ENCODE peak calls at places on chromosome 14, in eight cellular contexts. U is HepG2, L is GM13976, G is WTC11, X is ovary, C is bronchial epithelial cell, A is IMR-90, H is testis. Y is an unnamed sample.

GRCh38 chr14:20606902-20607242 is 15.7 kb upstream of the RNASE12 start:
- DNase-seq in A (no peak), H (no peak), G (no peak), U (no peak), C (no peak), X (no peak), L (no peak), Y (no peak)

GRCh38 chr14:77682158-77682553 is 25.7 kb downstream of the ALKBH1 start:
- DNase-seq in G (no peak), L (no peak), U (peak; percentile 27), X (no peak), A (peak; percentile 65), C (peak; percentile 69), H (no peak), Y (no peak)

GRCh38 chr14:73244541-73244940 is 7.2 kb downstream of the PAPLN start:
- DNase-seq in H (no peak), X (no peak), G (peak; percentile 7), U (no peak), A (no peak), C (no peak), L (no peak), Y (no peak)

GRCh38 chr14:60094306-60094897 is 2.7 kb downstream of the PCNX4 start:
- DNase-seq in L (no peak), C (peak; percentile 29), G (no peak), U (peak; percentile 90), H (no peak), A (peak; percentile 70), X (no peak), Y (no peak)

GRCh38 chr14:52917732-52918131 is 33.1 kb downstream of the FERMT2 start:
- DNase-seq in U (no peak), G (no peak), A (no peak), L (no peak), X (no peak), C (no peak), H (no peak), Y (no peak)

GRCh38 chr14:31530136-31530535 is 31.1 kb upstream of the NUBPL start:
- DNase-seq in U (no peak), L (no peak), A (peak; percentile 40), H (no peak), G (no peak), C (no peak), X (no peak), Y (no peak)

GRCh38 chr14:31291210-31291609 is 83.6 kb upstream of the HECTD1 start:
- DNase-seq in G (no peak), C (no peak), A (no peak), U (no peak), X (no peak), H (no peak), L (no peak), Y (no peak)

GRCh38 chr14:75286313-75286712 is 7.7 kb downstream of the FOS start:
- DNase-seq in H (no peak), C (no peak), L (no peak), U (no peak), G (no peak), A (no peak), X (no peak), Y (no peak)

GRCh38 chr14:29865299-29865698 is 62.3 kb downstream of the PRKD1 start:
- DNase-seq in X (no peak), U (no peak), L (no peak), H (no peak), A (no peak), C (no peak), G (no peak), Y (no peak)

GRCh38 chr14:53144244-53144643 is 8.9 kb downstream of the DDHD1 start:
- DNase-seq in A (peak; percentile 39), X (no peak), H (no peak), L (no peak), G (no peak), U (no peak), C (no peak), Y (no peak)

GRCh38 chr14:101201535-101202125 is 298.1 kb upstream of the RTL1 start:
- DNase-seq in A (no peak), U (no peak), C (no peak), X (no peak), G (no peak), L (no peak), H (no peak), Y (no peak)

GRCh38 chr14:19947413-19948090 is 16.8 kb downstream of the OR4K1 start:
- DNase-seq in U (no peak), X (no peak), A (no peak), G (no peak), L (no peak), C (no peak), H (no peak), Y (no peak)

GRCh38 chr14:29216774-29217232 is 450.2 kb downstream of the FOXG1 start:
- DNase-seq in G (no peak), A (no peak), U (no peak), H (no peak), C (peak; percentile 89), L (no peak), X (no peak), Y (no peak)

GRCh38 chr14:51071851-51072250 is 23.1 kb downstream of the TRIM9 start:
- DNase-seq in C (no peak), A (no peak), G (no peak), L (no peak), H (peak; percentile 40), X (peak; percentile 57), U (no peak), Y (no peak)

GRCh38 chr14:51069065-51069464 is 25.8 kb downstream of the TRIM9 start:
- DNase-seq in G (no peak), U (no peak), C (peak; percentile 23), L (no peak), H (no peak), A (no peak), X (no peak), Y (no peak)

GRCh38 chr14:51068268-51068667 is 26.6 kb downstream of the TRIM9 start:
- DNase-seq in X (no peak), H (no peak), U (no peak), A (no peak), L (no peak), G (no peak), C (no peak), Y (no peak)

GRCh38 chr14:51072976-51073375 is 21.9 kb downstream of the TRIM9 start:
- DNase-seq in G (no peak), L (no peak), H (no peak), U (no peak), C (no peak), A (no peak), X (no peak), Y (no peak)

DNA sequence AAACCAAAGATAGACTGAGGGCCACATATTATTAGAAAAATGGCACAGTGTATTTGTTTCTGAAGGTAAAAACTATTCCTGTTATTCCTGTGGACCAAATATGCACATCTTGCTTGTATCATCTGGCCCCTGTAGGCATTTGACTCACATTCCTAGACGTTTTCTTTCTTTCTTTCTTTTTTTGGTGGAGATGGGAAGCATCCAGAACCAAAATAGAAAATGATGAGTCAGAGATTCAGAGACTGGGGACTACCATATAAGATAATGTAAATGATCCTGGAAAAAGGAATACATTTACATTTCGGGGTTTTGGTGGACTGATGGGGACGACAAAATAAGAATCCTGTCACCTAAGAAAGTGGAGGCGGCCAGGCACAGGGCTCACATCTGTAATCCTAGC is 24.2 kb downstream of the TRIM9 start:
- DNase-seq in L (no peak), U (no peak), C (no peak), H (no peak), X (no peak), G (no peak), A (peak; percentile 2), Y (no peak)
- TF ChIP-seq CTCF in L (no peak), U (no peak), C (no peak), H (no peak), X (no peak), G (no peak), A (no peak), Y (no peak)

GRCh38 chr14:106843376-106843775 is 1317.0 kb downstream of the TMEM121 start:
- DNase-seq in L (no peak), H (no peak), A (no peak), G (no peak), C (no peak), X (no peak), U (no peak), Y (no peak)
- TF ChIP-seq CTCF in L (no peak), H (no peak), A (no peak), G (no peak), C (no peak), X (no peak), U (no peak), Y (no peak)

GRCh38 chr14:102826161-102826560 is 48.9 kb downstream of the TRAF3 start:
- DNase-seq in U (no peak), X (no peak), A (no peak), H (no peak), L (no peak), C (no peak), G (no peak), Y (no peak)

GRCh38 chr14:102825307-102826095 is 48.3 kb downstream of the TRAF3 start:
- DNase-seq in U (no peak), X (no peak), C (no peak), H (no peak), L (no peak), A (no peak), G (no peak), Y (no peak)

GRCh38 chr14:102826751-102827675 is 49.8 kb downstream of the TRAF3 start:
- DNase-seq in H (no peak), L (no peak), X (no peak), G (no peak), A (no peak), U (no peak), C (no peak), Y (no peak)

GRCh38 chr14:102823546-102823945 is 46.3 kb downstream of the TRAF3 start:
- DNase-seq in U (no peak), G (no peak), A (no peak), X (no peak), H (no peak), C (no peak), L (no peak), Y (no peak)

GRCh38 chr14:102824832-102825231 is 47.6 kb downstream of the TRAF3 start:
- DNase-seq in X (no peak), C (peak; percentile 85), H (no peak), L (no peak), A (peak; percentile 86), U (no peak), G (no peak), Y (no peak)
- TF ChIP-seq CTCF in X (no peak), C (no peak), H (no peak), L (no peak), A (no peak), U (no peak), G (no peak), Y (no peak)

DNA sequence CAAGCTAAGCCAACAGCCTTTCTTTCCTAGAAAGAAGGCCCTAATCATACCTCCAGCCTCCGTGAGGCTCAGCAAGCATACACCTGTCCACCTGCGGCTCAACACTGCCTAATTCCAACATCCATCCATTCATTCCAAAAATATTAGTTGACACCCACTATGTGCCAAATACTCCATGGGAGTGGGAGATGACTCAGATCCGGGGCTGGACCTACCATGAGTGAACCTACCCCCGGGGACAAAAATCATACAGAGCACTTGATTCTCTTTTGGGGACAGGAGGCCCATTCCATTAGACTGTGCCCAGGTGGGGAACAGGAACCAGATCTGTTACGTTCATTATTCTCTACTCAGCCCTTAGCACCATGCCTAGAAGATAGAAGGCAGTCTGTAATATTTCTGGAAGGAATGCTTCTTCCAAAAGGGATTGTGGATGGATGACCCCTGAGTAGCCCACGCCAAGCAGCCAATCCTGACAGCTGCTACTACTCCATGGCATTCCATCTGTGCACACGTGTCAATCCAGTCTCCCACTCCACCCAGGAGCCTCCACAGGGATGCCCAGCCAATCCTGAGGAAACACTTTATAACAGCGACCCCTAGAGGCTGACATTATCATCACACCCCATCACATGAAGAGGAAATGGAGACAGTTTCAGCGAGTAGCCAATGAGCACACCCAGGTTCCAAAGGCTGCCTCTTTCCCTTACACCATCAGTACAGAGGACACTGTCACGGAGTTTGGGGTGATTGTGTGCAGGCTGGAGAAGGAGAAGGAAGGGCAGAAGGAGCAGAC is 170.7 kb downstream of the ESRRB start:
- DNase-seq in X (no peak), G (peak; percentile 72), U (peak; percentile 25), H (peak; percentile 76), A (no peak), L (peak; percentile 62), C (peak; percentile 66), Y (no peak)
- TF ChIP-seq CTCF in X (no peak), G (peak; percentile 95), U (peak; percentile 75), H (peak; percentile 19), A (peak; percentile 14), L (peak; percentile 36), C (peak; percentile 74), Y (peak; percentile 40)

Y was measured in CD14-positive monocyte.